ENCODE peak calls at places on chromosome 18, in eight cellular contexts. O is coronary artery, K is WERI-Rb-1, U is progenitor cell of endocrine pancreas, E is HCT116, N is tibial artery, P is A549, D is IMR-90. S is an unnamed sample.

GRCh38 chr18:50982802-50983179 is 15.0 kb downstream of the ELAC1 start:
- DNase-seq in K (no peak), P (no peak), E (no peak), D (peak; percentile 10), N (no peak), O (no peak), U (no peak), S (no peak)

GRCh38 chr18:74598350-74599001 is 806 bp downstream of the ZNF407 start:
- DNase-seq in O (no peak), E (peak; percentile 27), K (peak; percentile 83), N (peak; percentile 28), P (peak; percentile 51), U (peak; percentile 63), D (peak; percentile 46), S (peak; percentile 51)

GRCh38 chr18:32093106-32093511 is 1.4 kb downstream of the RNF138 start:
- DNase-seq in E (no peak), P (peak; percentile 18), N (peak; percentile 59), O (peak; percentile 79), D (peak; percentile 58), U (peak; percentile 39), K (peak; percentile 23), S (peak; percentile 45)

GRCh38 chr18:74252032-74252380 is 39.8 kb downstream of the CYB5A start:
- DNase-seq in P (peak; percentile 20), O (no peak), E (no peak), U (no peak), D (peak; percentile 53), N (no peak), K (no peak), S (no peak)

GRCh38 chr18:67794512-67794911 is 278.0 kb upstream of the DSEL start:
- DNase-seq in U (no peak), E (no peak), N (no peak), K (no peak), D (peak; percentile 51), O (no peak), P (no peak), S (no peak)

GRCh38 chr18:57455576-57456129 is 20.5 kb downstream of the ONECUT2 start:
- DNase-seq in D (no peak), O (no peak), K (no peak), N (no peak), U (no peak), E (no peak), P (no peak), S (no peak)

GRCh38 chr18:4412286-4412685 is 42.8 kb downstream of the DLGAP1 start:
- DNase-seq in D (no peak), N (no peak), P (no peak), E (no peak), U (no peak), K (no peak), O (no peak), S (no peak)

GRCh38 chr18:48986851-48987761 is 36.3 kb upstream of the SMAD7 start:
- DNase-seq in D (no peak), E (no peak), K (no peak), U (no peak), O (peak; percentile 67), P (no peak), N (no peak), S (no peak)

GRCh38 chr18:79792096-79792987 is 5.4 kb upstream of the KCNG2 start:
- DNase-seq in O (no peak), K (no peak), U (no peak), E (no peak), P (no peak), N (no peak), D (no peak), S (no peak)

GRCh38 chr18:60191926-60192325 is 180.6 kb downstream of the MC4R start:
- DNase-seq in U (no peak), P (no peak), O (no peak), D (no peak), N (no peak), E (no peak), K (no peak), S (no peak)

GRCh38 chr18:36493349-36494281 is 196.1 kb downstream of the FHOD3 start:
- DNase-seq in E (no peak), U (no peak), P (no peak), O (no peak), D (peak; percentile 51), N (peak; percentile 50), K (no peak), S (no peak)

GRCh38 chr18:57644540-57644939 is 22.9 kb upstream of the NARS1 start:
- DNase-seq in P (peak; percentile 25), N (no peak), E (no peak), D (peak; percentile 17), O (no peak), K (no peak), U (no peak), S (no peak)

GRCh38 chr18:55152801-55153200 is 193.5 kb upstream of the CCDC68 start:
- DNase-seq in K (no peak), E (no peak), P (no peak), O (no peak), N (no peak), D (peak; percentile 73), U (no peak), S (no peak)

GRCh38 chr18:43277164-43277600 is at the start of gene SYT4:
- DNase-seq in D (peak; percentile 7), P (peak; percentile 10), K (peak; percentile 84), E (no peak), U (peak; percentile 58), O (no peak), N (no peak), S (peak; percentile 58)

GRCh38 chr18:43274526-43274925 is 2.8 kb downstream of the SYT4 start:
- DNase-seq in O (no peak), P (no peak), K (no peak), N (no peak), U (no peak), E (no peak), D (no peak), S (no peak)

GRCh38 chr18:43276471-43276870 is 819 bp downstream of the SYT4 start:
- DNase-seq in D (no peak), E (no peak), K (no peak), U (no peak), O (no peak), P (no peak), N (no peak), S (no peak)

GRCh38 chr18:43267818-43268217 is 9.5 kb downstream of the SYT4 start:
- DNase-seq in U (no peak), K (no peak), O (no peak), D (no peak), P (no peak), E (no peak), N (no peak), S (no peak)

DNA sequence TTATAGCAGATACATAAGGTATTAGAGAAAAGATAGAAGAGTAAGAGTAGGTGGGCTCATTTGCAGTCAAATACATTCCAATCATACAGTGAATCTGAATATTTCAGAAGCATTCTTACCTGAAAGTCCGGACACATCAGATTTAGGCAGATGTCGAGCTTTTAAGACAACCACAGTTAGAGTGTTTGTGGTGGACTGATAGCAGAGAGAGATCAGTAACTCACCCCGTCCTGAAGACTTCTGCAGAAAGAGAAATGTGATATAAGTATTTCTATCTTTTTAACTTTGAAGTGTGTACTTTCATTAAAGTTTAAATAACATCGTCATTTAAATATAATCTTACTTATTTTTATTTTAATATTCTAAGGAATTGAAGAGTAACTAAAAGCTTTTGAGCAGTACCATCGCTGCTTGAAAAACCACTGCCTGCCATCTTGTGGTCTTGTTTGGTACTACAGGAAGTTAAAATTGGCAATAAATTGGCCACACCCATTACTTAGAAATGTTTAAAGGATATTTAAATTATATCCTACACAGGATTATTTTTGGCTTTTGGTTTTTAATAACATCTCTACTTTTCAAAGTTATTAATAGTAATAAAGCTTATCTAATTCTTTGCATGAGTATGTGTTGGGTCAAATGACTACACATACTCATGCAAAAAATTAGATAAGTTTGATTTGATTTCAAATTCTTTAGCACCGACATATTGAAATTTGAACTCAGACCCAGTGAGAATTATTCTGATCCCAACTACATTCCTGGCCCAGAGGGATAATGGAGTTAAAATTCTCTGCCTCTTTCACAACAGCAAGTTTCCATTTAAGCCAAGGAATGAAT is 5.5 kb downstream of the SYT4 start:
- DNase-seq in K (peak; percentile 17), E (peak; percentile 19), U (no peak), P (peak; percentile 32), N (no peak), D (peak; percentile 61), O (no peak), S (peak; percentile 50)
- TF ChIP-seq CTCF in K (peak; percentile 36), E (no peak), U (peak; percentile 94), P (peak; percentile 53), N (peak; percentile 46), D (peak; percentile 70), O (peak; percentile 22), S (peak; percentile 96)

DNA sequence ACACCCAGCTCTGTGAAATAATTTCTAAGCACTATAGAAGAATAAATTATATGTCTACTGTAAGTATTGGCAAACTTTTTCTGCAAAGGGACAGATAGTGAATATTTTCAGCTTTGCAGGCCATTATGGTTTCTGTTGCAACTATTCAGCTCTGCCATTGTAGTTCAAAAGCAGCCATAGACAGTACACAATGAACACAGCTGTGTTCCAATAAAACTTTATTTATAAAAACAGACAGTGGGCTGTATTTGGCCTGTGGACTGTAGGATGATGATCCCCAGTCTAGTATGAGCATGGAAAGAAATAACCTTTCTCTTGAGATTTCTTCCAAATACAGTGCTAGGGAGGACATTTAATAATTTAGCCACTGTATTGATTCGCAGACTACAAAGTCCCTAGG is 35.2 kb upstream of the THOC1 start:
- DNase-seq in E (no peak), N (no peak), O (no peak), D (no peak), P (no peak), U (no peak), K (no peak), S (no peak)
- TF ChIP-seq CTCF in E (no peak), N (no peak), O (no peak), D (no peak), P (no peak), U (no peak), K (no peak), S (no peak)

GRCh38 chr18:63299837-63300787 is 19.5 kb downstream of the BCL2 start:
- DNase-seq in N (no peak), O (no peak), K (no peak), D (peak; percentile 31), P (no peak), U (no peak), E (no peak), S (no peak)
- TF ChIP-seq CTCF in N (no peak), O (no peak), K (no peak), D (no peak), P (no peak), U (no peak), E (no peak), S (no peak)

GRCh38 chr18:72823345-72823744 is 44.4 kb downstream of the NETO1 start:
- DNase-seq in P (no peak), E (no peak), N (no peak), D (no peak), O (no peak), K (no peak), U (no peak), S (no peak)
- TF ChIP-seq CTCF in P (no peak), E (no peak), N (no peak), D (no peak), O (no peak), K (no peak), U (no peak), S (no peak)

DNA sequence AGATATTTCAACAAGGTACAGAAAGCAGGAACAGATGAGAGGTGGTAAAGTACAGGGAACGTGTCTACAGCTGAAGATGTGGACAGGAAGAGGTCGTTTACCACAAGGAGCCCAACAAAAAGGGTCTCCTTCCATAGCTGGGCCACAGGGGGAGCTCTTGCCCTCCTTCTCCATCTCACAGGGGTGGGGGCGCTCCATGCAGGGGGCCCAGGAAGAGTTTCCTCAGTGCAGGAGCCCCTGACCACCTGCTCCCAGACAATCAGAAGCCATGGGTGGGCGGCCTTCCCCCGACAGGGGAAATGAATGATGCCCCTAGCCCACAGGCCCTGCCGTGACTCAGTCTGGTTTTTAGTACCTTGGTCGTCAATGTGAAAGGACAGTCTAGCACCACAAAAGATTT is 163.6 kb upstream of the ZNF516 start:
- DNase-seq in U (no peak), O (no peak), N (no peak), E (no peak), K (peak; percentile 91), P (no peak), D (no peak), S (peak; percentile 48)
- TF ChIP-seq CTCF in U (peak; percentile 63), O (no peak), N (no peak), E (peak; percentile 24), K (peak; percentile 92), P (no peak), D (peak; percentile 28), S (peak; percentile 57)